ENCODE peak calls at places on chromosomes 2 and 18, in four cellular contexts. D is BJ; M is fibroblast of lung; R is stimulated activated naive CD8-positive, alpha-beta T cell treated with anti-CD3 and anti-CD28 coated beads, Interleukin-15, Interleukin-2, amounts not matched to agents 100 U/mL and 50 U/mL, for 24 hours. H is an unnamed sample.

GRCh38 chr2:240467149-240467642 is 31.7 kb downstream of the GPC1 start:
- DNase-seq in D (no peak), M (no peak), R (no peak), H (peak; percentile 48)

GRCh38 chr2:134446431-134447091 is 192.7 kb downstream of the MGAT5 start:
- DNase-seq in D (no peak), M (peak; percentile 74), R (no peak), H (no peak)

GRCh38 chr2:102187191-102188150 is 648 bp downstream of the IL1RL2 start:
- DNase-seq in D (no peak), M (peak; percentile 59), R (peak; percentile 63), H (peak; percentile 82)

GRCh38 chr2:32553829-32554432 is 73.9 kb upstream of the TTC27 start:
- DNase-seq in D (no peak), M (peak; percentile 75), R (no peak), H (no peak)

GRCh38 chr2:23005469-23005868 is 379.5 kb upstream of the KLHL29 start:
- DNase-seq in D (no peak), M (no peak), R (no peak), H (no peak)

GRCh38 chr2:29309090-29310054 is 194.2 kb downstream of the CLIP4 start:
- DNase-seq in D (no peak), M (peak; percentile 66), R (peak; percentile 49), H (no peak)

GRCh38 chr2:63023444-63023843 is 27.2 kb upstream of the OTX1 start:
- DNase-seq in D (no peak), M (peak; percentile 53), R (no peak), H (no peak)

GRCh38 chr2:160464996-160465395 is 28.6 kb downstream of the RBMS1 start:
- DNase-seq in D (no peak), M (peak; percentile 25), R (no peak), H (no peak)

GRCh38 chr18:48896875-48897511 is 53.8 kb downstream of the SMAD7 start:
- DNase-seq in D (no peak), M (peak; percentile 28), R (peak; percentile 64), H (peak; percentile 88)

GRCh38 chr2:105454801-105455485 is 56.1 kb upstream of the FHL2 start:
- DNase-seq in D (peak; percentile 59), M (peak; percentile 87), R (no peak), H (no peak)

GRCh38 chr18:77069482-77069881 is 63.1 kb downstream of the MBP start:
- DNase-seq in D (no peak), M (no peak), R (no peak), H (peak; percentile 26)

GRCh38 chr2:160918909-160919503 is 241.2 kb upstream of the TANK start:
- DNase-seq in D (no peak), M (peak; percentile 71), R (peak; percentile 50), H (peak; percentile 87)

GRCh38 chr18:48468151-48468550 is 59.0 kb upstream of the ZBTB7C start:
- DNase-seq in D (no peak), M (no peak), R (no peak), H (no peak)

GRCh38 chr18:27124196-27124595 is 60.9 kb downstream of the CHST9 start:
- DNase-seq in D (no peak), M (no peak), R (no peak), H (no peak)

GRCh38 chr18:46019956-46020355 is 52.1 kb downstream of the PSTPIP2 start:
- DNase-seq in D (no peak), M (no peak), R (no peak), H (no peak)

GRCh38 chr2:30232027-30232800 is 880 bp downstream of the LBH start:
- DNase-seq in D (no peak), M (peak; percentile 31), R (peak; percentile 78), H (peak; percentile 81)

GRCh38 chr2:30201990-30202389 is 29.3 kb upstream of the LBH start:
- DNase-seq in D (no peak), M (peak; percentile 33), R (no peak), H (peak; percentile 73)

GRCh38 chr2:29293830-29294438 is 178.7 kb downstream of the CLIP4 start:
- DNase-seq in D (no peak), M (peak; percentile 24), R (peak; percentile 25), H (no peak)

GRCh38 chr2:163711699-163712098 is 24.1 kb downstream of the FIGN start:
- DNase-seq in D (no peak), M (no peak), R (no peak), H (no peak)

GRCh38 chr2:45930396-45930792 is 278.9 kb downstream of the PRKCE start:
- DNase-seq in D (no peak), M (no peak), R (no peak), H (no peak)

GRCh38 chr2:189954989-189955388 is 107.5 kb downstream of the MSTN start:
- DNase-seq in D (no peak), M (no peak), R (no peak), H (no peak)

GRCh38 chr2:236826727-236827126 is 257.1 kb downstream of the ACKR3 start:
- DNase-seq in D (no peak), M (no peak), R (no peak), H (no peak)

GRCh38 chr2:208359632-208359986 is 47.0 kb upstream of the PTH2R start:
- DNase-seq in D (no peak), M (no peak), R (no peak), H (peak; percentile 71)

GRCh38 chr2:96955694-96956610 is 30.4 kb downstream of the FAM178B start:
- DNase-seq in D (no peak), M (no peak), R (no peak), H (no peak)

GRCh38 chr2:237184923-237185580 is 99.4 kb downstream of the COPS8 start:
- DNase-seq in D (no peak), M (no peak), R (no peak), H (no peak)

GRCh38 chr2:222303828-222304736 is 5.3 kb upstream of the PAX3 start:
- DNase-seq in D (no peak), M (no peak), R (no peak), H (no peak)